ENCODE peak calls at places on chromosomes 1 and 21, in nine cellular contexts. A is Calu3, Y is prostate gland, I is AG04450, Q is mammary epithelial cell, E is HFF-Myc, B is type B pancreatic cell, M is cardiac muscle cell, Z is GM12865. U is an unnamed sample.
A peak's percentile ranks its signal among the peaks of the same experiment; 100 is the strongest.

GRCh38 chr1:43711049-43711448 is 3.7 kb downstream of the ST3GAL3 start:
- DNase-seq in A (no peak), Y (no peak), I (peak; percentile 45), Q (peak; percentile 91), E (no peak), B (no peak), M (peak; percentile 84), Z (no peak), U (peak; percentile 67)

GRCh38 chr1:15406911-15407559 is 2.7 kb upstream of the EFHD2 start:
- DNase-seq in A (no peak), Y (no peak), I (no peak), Q (peak; percentile 75), E (no peak), B (no peak), M (peak; percentile 64), Z (no peak), U (peak; percentile 73)

GRCh38 chr1:12188657-12189327 is 22.0 kb downstream of the TNFRSF1B start:
- DNase-seq in A (no peak), Y (no peak), I (no peak), Q (no peak), E (no peak), B (no peak), M (no peak), Z (no peak), U (no peak)

GRCh38 chr1:46580140-46580903 is 23.7 kb downstream of the MKNK1 start:
- DNase-seq in A (no peak), Y (no peak), I (no peak), Q (no peak), E (no peak), B (no peak), M (no peak), Z (no peak), U (no peak)

GRCh38 chr21:42231761-42232160 is 12.8 kb downstream of the ABCG1 start:
- DNase-seq in A (no peak), Y (no peak), I (no peak), Q (no peak), E (no peak), B (no peak), M (no peak), Z (no peak), U (no peak)

GRCh38 chr1:26582836-26583460 is 53.4 kb downstream of the RPS6KA1 start:
- DNase-seq in A (no peak), Y (no peak), I (no peak), Q (peak; percentile 11), E (no peak), B (no peak), M (peak; percentile 78), Z (peak; percentile 75), U (peak; percentile 69)

GRCh38 chr1:41955461-41956159 is 36.9 kb upstream of the HIVEP3 start:
- DNase-seq in A (peak; percentile 68), Y (no peak), I (peak; percentile 61), Q (peak; percentile 99), E (peak; percentile 78), B (no peak), M (peak; percentile 78), Z (peak; percentile 80), U (peak; percentile 73)

GRCh38 chr21:42063206-42063577 is 7.9 kb upstream of the UMODL1 start:
- DNase-seq in A (peak; percentile 28), Y (no peak), I (no peak), Q (no peak), E (no peak), B (no peak), M (no peak), Z (peak; percentile 74), U (no peak)

DNA sequence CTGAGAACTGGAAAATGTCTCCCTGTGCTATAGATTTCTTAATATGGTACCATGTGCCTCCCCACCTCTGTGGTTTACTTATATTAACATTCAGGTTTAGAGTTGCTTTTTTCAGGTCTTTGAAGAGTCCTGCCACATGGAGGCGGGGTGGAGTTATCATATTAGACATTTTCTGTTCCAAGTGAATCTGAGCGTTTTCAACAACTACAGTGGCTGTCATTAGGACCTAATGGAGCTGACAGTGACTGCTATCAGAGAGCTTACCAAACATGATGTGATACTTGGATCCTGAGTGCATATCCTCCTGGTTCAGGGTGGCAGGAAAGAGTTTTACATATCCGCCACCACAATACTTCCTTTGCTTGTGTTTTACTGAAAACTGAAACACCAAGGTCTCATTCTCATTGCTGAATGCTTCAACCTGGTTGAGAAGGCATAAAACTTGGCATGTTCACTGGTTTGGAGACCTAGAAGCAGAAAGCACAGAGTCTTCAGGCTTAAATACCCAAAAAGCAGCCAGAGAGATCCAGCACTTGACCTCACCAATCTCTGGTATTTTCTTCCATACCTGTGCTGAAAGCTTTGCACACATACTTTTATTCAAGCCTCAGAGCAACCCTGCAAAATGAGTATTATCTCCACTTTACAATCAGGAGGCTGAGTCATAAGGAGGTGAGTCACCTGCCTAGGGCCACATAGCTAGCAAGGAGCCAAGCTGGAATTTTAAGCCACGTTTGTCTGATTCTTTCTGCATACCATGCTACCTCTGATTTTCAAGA is 47.4 kb upstream of the OSBPL9 start:
- DNase-seq in A (peak; percentile 78), Y (peak; percentile 59), I (peak; percentile 30), Q (peak; percentile 94), E (peak; percentile 46), B (no peak), M (peak; percentile 46), Z (peak; percentile 91), U (peak; percentile 93)
- TF ChIP-seq CTCF in A (peak; percentile 20), Y (no peak), I (peak; percentile 31), Q (no peak), E (no peak), B (peak; percentile 17), M (peak; percentile 38), Z (peak; percentile 8), U (peak; percentile 16)

GRCh38 chr1:246258250-246258649 is 248.8 kb downstream of the SMYD3 start:
- DNase-seq in A (no peak), Y (no peak), I (no peak), Q (no peak), E (no peak), B (no peak), M (no peak), Z (no peak), U (no peak)

GRCh38 chr1:246262281-246262680 is 244.8 kb downstream of the SMYD3 start:
- DNase-seq in A (no peak), Y (no peak), I (no peak), Q (peak; percentile 3), E (no peak), B (no peak), M (no peak), Z (no peak), U (no peak)

GRCh38 chr1:246265481-246265880 is 241.6 kb downstream of the SMYD3 start:
- DNase-seq in A (no peak), Y (no peak), I (no peak), Q (no peak), E (no peak), B (no peak), M (no peak), Z (no peak), U (no peak)

GRCh38 chr1:246267426-246267825 is 239.7 kb downstream of the SMYD3 start:
- DNase-seq in A (no peak), Y (no peak), I (no peak), Q (no peak), E (no peak), B (no peak), M (no peak), Z (no peak), U (no peak)

DNA sequence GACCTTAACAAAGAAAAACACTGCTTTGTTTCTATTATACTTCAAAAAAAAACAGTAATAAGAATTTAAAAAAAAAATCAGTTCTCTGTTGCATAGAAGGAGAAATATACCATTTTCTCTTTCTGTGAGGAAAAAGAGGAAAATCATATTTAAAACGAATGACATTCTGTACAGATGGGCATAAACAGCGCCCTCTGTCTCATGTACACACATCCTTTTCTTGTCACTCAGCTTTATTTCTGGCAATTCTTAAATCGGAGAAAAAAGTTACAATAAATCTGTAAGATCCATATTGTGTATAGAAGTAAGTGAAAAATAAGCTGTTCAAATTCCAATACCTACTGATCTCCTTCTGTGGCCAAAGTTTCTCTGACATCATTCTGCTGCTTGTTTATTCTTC is 245.4 kb downstream of the SMYD3 start:
- DNase-seq in A (no peak), Y (no peak), I (no peak), Q (no peak), E (no peak), B (no peak), M (no peak), Z (no peak), U (no peak)
- TF ChIP-seq CTCF in A (no peak), Y (no peak), I (peak; percentile 39), Q (no peak), E (peak; percentile 9), B (peak; percentile 31), M (peak; percentile 32), Z (no peak), U (peak; percentile 30)

GRCh38 chr21:37219766-37220432 is 47.2 kb downstream of the VPS26C start:
- DNase-seq in A (no peak), Y (no peak), I (no peak), Q (no peak), E (no peak), B (no peak), M (peak; percentile 11), Z (no peak), U (no peak)

GRCh38 chr21:37224861-37225260 is 42.3 kb downstream of the VPS26C start:
- DNase-seq in A (no peak), Y (no peak), I (no peak), Q (no peak), E (no peak), B (no peak), M (no peak), Z (no peak), U (no peak)

GRCh38 chr21:37223804-37224345 is 43.3 kb downstream of the VPS26C start:
- DNase-seq in A (no peak), Y (no peak), I (no peak), Q (no peak), E (no peak), B (no peak), M (no peak), Z (no peak), U (no peak)

GRCh38 chr21:37220981-37221664 is 46.0 kb downstream of the VPS26C start:
- DNase-seq in A (peak; percentile 92), Y (peak; percentile 87), I (peak; percentile 71), Q (peak; percentile 68), E (peak; percentile 78), B (peak; percentile 80), M (peak; percentile 94), Z (peak; percentile 98), U (peak; percentile 92)

DNA sequence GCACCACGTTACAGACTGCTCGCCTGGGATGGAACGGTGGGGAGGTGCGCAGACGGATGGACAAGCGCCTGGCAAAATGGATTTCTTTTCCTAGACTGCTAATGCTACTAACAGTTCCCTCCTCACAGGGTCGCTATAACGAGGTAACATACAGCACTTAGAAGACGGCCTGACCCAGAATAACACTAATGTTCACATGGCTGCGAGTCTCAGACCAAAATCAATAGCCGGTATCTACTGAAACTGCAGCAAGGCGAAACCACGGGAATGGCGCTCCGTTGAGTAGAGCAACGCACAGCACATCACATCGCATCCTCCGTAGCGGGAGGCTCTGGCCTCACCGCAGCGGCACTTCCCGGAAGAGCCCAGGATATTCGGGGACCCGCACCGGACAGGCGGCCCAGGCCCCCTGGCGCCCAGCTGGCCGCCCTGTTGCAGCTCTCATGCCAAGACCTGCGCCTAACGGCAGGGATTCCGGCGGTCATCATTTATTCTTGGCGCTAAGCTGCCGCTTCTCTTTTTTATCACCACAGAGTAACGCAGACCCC is 46.6 kb downstream of the VPS26C start:
- DNase-seq in A (no peak), Y (no peak), I (no peak), Q (peak; percentile 11), E (no peak), B (no peak), M (peak; percentile 57), Z (no peak), U (no peak)
- TF ChIP-seq CTCF in A (peak; percentile 11), Y (no peak), I (peak; percentile 31), Q (no peak), E (no peak), B (no peak), M (no peak), Z (peak; percentile 30), U (no peak)

DNA sequence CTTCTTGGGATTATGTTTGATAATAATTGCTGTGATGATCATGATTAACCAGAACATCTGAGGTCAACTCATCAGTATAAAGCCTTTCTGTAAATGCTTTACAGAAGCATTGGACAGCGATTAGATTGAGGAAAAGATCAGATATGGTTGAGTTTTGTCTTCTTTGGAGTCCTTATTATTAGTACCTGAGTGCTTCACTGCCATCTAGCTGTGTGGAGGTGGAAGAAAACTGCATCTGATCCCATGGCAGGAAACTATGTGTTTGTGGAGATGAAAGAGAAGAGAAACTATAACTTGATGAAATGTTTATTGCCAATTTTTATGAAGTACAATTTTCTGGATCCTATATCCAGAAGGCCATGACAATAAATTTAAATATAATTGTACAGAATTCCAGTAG is 11.4 kb downstream of the FLG2 start:
- DNase-seq in A (no peak), Y (no peak), I (no peak), Q (no peak), E (no peak), B (no peak), M (no peak), Z (peak; percentile 5), U (peak; percentile 35)
- TF ChIP-seq CTCF in A (no peak), Y (no peak), I (no peak), Q (peak; percentile 48), E (no peak), B (no peak), M (no peak), Z (peak; percentile 3), U (peak; percentile 15)

U was measured in MCF 10A.